ENCODE peak calls at places on chromosomes 7 and 10, in five cellular contexts. I, W, Q, Z and O are unnamed samples.

GRCh38 chr10:1061930-1062769 is 6.0 kb downstream of the WDR37 start:
- DNase-seq in I (no peak), W (no peak), Q (peak; percentile 69), Z (no peak), O (no peak)

GRCh38 chr7:73919694-73920375 is 58.9 kb downstream of the TMEM270 start:
- DNase-seq in I (no peak), W (no peak), Q (no peak), Z (no peak), O (no peak)

GRCh38 chr10:86229378-86229777 is 137.2 kb downstream of the GRID1 start:
- DNase-seq in I (no peak), W (no peak), Q (no peak), Z (peak; percentile 49), O (no peak)

GRCh38 chr10:43048301-43049051 is 28.4 kb upstream of the RET start:
- DNase-seq in I (no peak), W (peak; percentile 63), Q (no peak), Z (peak; percentile 32), O (no peak)

GRCh38 chr7:117322741-117323584 is at the start of gene WNT2:
- DNase-seq in I (peak; percentile 63), W (no peak), Q (peak; percentile 34), Z (peak; percentile 18), O (no peak)

GRCh38 chr10:25125151-25125550 is 49.6 kb upstream of the GPR158 start:
- DNase-seq in I (peak; percentile 28), W (no peak), Q (no peak), Z (peak; percentile 29), O (peak; percentile 35)

GRCh38 chr7:107879400-107880035 is 11.5 kb upstream of the DLD start:
- DNase-seq in I (peak; percentile 84), W (no peak), Q (peak; percentile 76), Z (peak; percentile 65), O (no peak)

GRCh38 chr10:34183397-34183796 is 631.7 kb downstream of the PARD3 start:
- DNase-seq in I (no peak), W (no peak), Q (no peak), Z (no peak), O (no peak)

GRCh38 chr7:51649-52048 is 140.7 kb upstream of the FAM20C start:
- DNase-seq in I (no peak), W (no peak), Q (no peak), Z (no peak), O (no peak)

GRCh38 chr10:30748152-30748845 is 118.7 kb upstream of the LYZL2 start:
- DNase-seq in I (peak; percentile 0), W (no peak), Q (no peak), Z (no peak), O (no peak)

GRCh38 chr7:140604760-140605159 is 35.9 kb downstream of the DENND2A start:
- DNase-seq in I (no peak), W (no peak), Q (peak; percentile 35), Z (peak; percentile 61), O (no peak)

GRCh38 chr10:60230892-60231291 is 158.8 kb downstream of the ANK3 start:
- DNase-seq in I (no peak), W (no peak), Q (peak; percentile 30), Z (peak; percentile 22), O (no peak)

GRCh38 chr10:90890347-90890746 is 18.6 kb downstream of the RPP30 start:
- DNase-seq in I (no peak), W (no peak), Q (no peak), Z (no peak), O (no peak)

GRCh38 chr10:88385601-88386203 is 197.4 kb downstream of the RNLS start:
- DNase-seq in I (peak; percentile 14), W (no peak), Q (no peak), Z (peak; percentile 92), O (no peak)

GRCh38 chr7:90613088-90613498 is 17.0 kb downstream of the CDK14 start:
- DNase-seq in I (peak; percentile 57), W (no peak), Q (peak; percentile 47), Z (peak; percentile 12), O (no peak)